ENCODE peak calls at places on chromosomes 2 and 18, in seven cellular contexts. N is sigmoid colon; G is NCI-H2081; Z is effector memory CD8-positive, alpha-beta T cell; K is NCI-H748 treated with DMSO at 0.1 percent for 48 hours; L is stimulated activated CD4-positive, alpha-beta T cell treated with anti-CD3 and anti-CD28 coated beads, Interleukin-12 subunit alpha, Interleukin-12 subunit beta, amount 100 ng/mL, for 24 hours; V is AG08395. S is an unnamed sample.

GRCh38 chr2:233353769-233354499 is at the start of gene DGKD:
- DNase-seq in N (peak; percentile 76), Z (peak; percentile 66), K (peak; percentile 36), L (peak; percentile 43), V (peak; percentile 93), G (peak; percentile 22), S (peak; percentile 77)

GRCh38 chr2:11402436-11402835 is 58.0 kb upstream of the ROCK2 start:
- DNase-seq in K (no peak), Z (no peak), L (no peak), V (no peak), G (no peak), N (no peak), S (no peak)

GRCh38 chr2:242060212-242060835 is 190.8 kb downstream of the RTP5 start:
- DNase-seq in V (peak; percentile 76), K (no peak), G (no peak), N (peak; percentile 22), L (no peak), Z (no peak), S (no peak)

GRCh38 chr2:180699657-180700361 is 280.6 kb upstream of the UBE2E3 start:
- DNase-seq in N (no peak), V (no peak), G (no peak), L (no peak), K (no peak), Z (no peak), S (no peak)

GRCh38 chr18:63808125-63808524 is 32.9 kb downstream of the SERPINB7 start:
- DNase-seq in N (no peak), L (no peak), Z (no peak), V (no peak), G (no peak), K (no peak), S (no peak)

GRCh38 chr18:47595816-47596501 is 334.5 kb downstream of the SMAD2 start:
- DNase-seq in L (no peak), N (no peak), G (no peak), Z (no peak), K (peak; percentile 49), V (no peak), S (no peak)

GRCh38 chr2:30583204-30583749 is 136.2 kb downstream of the LCLAT1 start:
- DNase-seq in V (no peak), G (no peak), L (no peak), N (no peak), K (no peak), Z (no peak), S (no peak)

GRCh38 chr2:8575011-8575750 is 106.7 kb upstream of the ID2 start:
- DNase-seq in K (no peak), L (no peak), G (no peak), Z (peak; percentile 57), V (peak; percentile 23), N (peak; percentile 61), S (peak; percentile 54)

GRCh38 chr2:5576015-5576414 is 116.2 kb upstream of the SOX11 start:
- DNase-seq in K (no peak), G (no peak), N (no peak), V (no peak), L (no peak), Z (no peak), S (no peak)

S was measured in CD8-positive, alpha-beta memory T cell.